ENCODE peak calls at places on chromosomes 2 and 18, in four cellular contexts. One of them, this sample, is unnamed.

GRCh38 chr2:127193948-127194267 is 26.2 kb downstream of the CYP27C1 start:
- DNase-seq in astrocyte: peak; percentile 73
- DNase-seq in neural progenitor cell: no peak
- DNase-seq in PC-9: no peak
- DNase-seq in this sample: no peak

GRCh38 chr2:31675485-31675901 is 94.8 kb upstream of the SRD5A2 start:
- DNase-seq in astrocyte: no peak
- DNase-seq in neural progenitor cell: peak; percentile 74
- DNase-seq in PC-9: no peak
- DNase-seq in this sample: no peak

GRCh38 chr2:18721038-18721922 is 131.9 kb upstream of the NT5C1B start:
- DNase-seq in astrocyte: no peak
- DNase-seq in neural progenitor cell: no peak
- DNase-seq in PC-9: no peak
- DNase-seq in this sample: no peak

GRCh38 chr2:97011977-97012569 is 25.7 kb upstream of the FAM178B start:
- DNase-seq in astrocyte: peak; percentile 47
- DNase-seq in neural progenitor cell: peak; percentile 56
- DNase-seq in PC-9: peak; percentile 53
- DNase-seq in this sample: peak; percentile 25

GRCh38 chr2:55923091-55923977 is at the start of gene EFEMP1:
- DNase-seq in astrocyte: peak; percentile 58
- DNase-seq in neural progenitor cell: peak; percentile 90
- DNase-seq in PC-9: peak; percentile 56
- DNase-seq in this sample: no peak

GRCh38 chr18:34943587-34943986 is 97.6 kb upstream of the MAPRE2 start:
- DNase-seq in astrocyte: no peak
- DNase-seq in neural progenitor cell: no peak
- DNase-seq in PC-9: no peak
- DNase-seq in this sample: no peak

GRCh38 chr2:29187926-29188325 is 72.7 kb downstream of the CLIP4 start:
- DNase-seq in astrocyte: peak; percentile 62
- DNase-seq in neural progenitor cell: no peak
- DNase-seq in PC-9: no peak
- DNase-seq in this sample: no peak

GRCh38 chr2:215880970-215881369 is 132.4 kb downstream of the MREG start:
- DNase-seq in astrocyte: no peak
- DNase-seq in neural progenitor cell: no peak
- DNase-seq in PC-9: no peak
- DNase-seq in this sample: no peak

GRCh38 chr2:73640537-73640936 is 1.7 kb downstream of the NAT8 start:
- DNase-seq in astrocyte: no peak
- DNase-seq in neural progenitor cell: no peak
- DNase-seq in PC-9: peak; percentile 71
- DNase-seq in this sample: no peak

GRCh38 chr2:128286011-128286721 is 32.5 kb downstream of the HS6ST1 start:
- DNase-seq in astrocyte: no peak
- DNase-seq in neural progenitor cell: no peak
- DNase-seq in PC-9: no peak
- DNase-seq in this sample: no peak

GRCh38 chr2:161651547-161651946 is 27.3 kb downstream of the SLC4A10 start:
- DNase-seq in astrocyte: no peak
- DNase-seq in neural progenitor cell: no peak
- DNase-seq in PC-9: no peak
- DNase-seq in this sample: no peak

GRCh38 chr2:26165403-26165802 is 7.5 kb upstream of the GAREM2 start:
- DNase-seq in astrocyte: no peak
- DNase-seq in neural progenitor cell: no peak
- DNase-seq in PC-9: no peak
- DNase-seq in this sample: no peak

GRCh38 chr2:218323526-218324472 is 31.5 kb upstream of the TMBIM1 start:
- DNase-seq in astrocyte: peak; percentile 32
- DNase-seq in neural progenitor cell: peak; percentile 84
- DNase-seq in PC-9: peak; percentile 86
- DNase-seq in this sample: no peak

GRCh38 chr2:53040536-53041229 is 726.9 kb upstream of the CHAC2 start:
- DNase-seq in astrocyte: no peak
- DNase-seq in neural progenitor cell: no peak
- DNase-seq in PC-9: no peak
- DNase-seq in this sample: no peak

GRCh38 chr2:207863345-207863744 is 93.6 kb upstream of the FZD5 start:
- DNase-seq in astrocyte: no peak
- DNase-seq in neural progenitor cell: no peak
- DNase-seq in PC-9: no peak
- DNase-seq in this sample: no peak

GRCh38 chr18:54277899-54278298 is 8.6 kb downstream of the POLI start:
- DNase-seq in astrocyte: no peak
- DNase-seq in neural progenitor cell: no peak
- DNase-seq in PC-9: no peak
- DNase-seq in this sample: no peak

GRCh38 chr18:72342933-72343332 is 201.2 kb downstream of the CBLN2 start:
- DNase-seq in astrocyte: peak; percentile 2
- DNase-seq in neural progenitor cell: no peak
- DNase-seq in PC-9: no peak
- DNase-seq in this sample: no peak

GRCh38 chr2:220489116-220489515 is 861.7 kb downstream of the SLC4A3 start:
- DNase-seq in astrocyte: no peak
- DNase-seq in neural progenitor cell: no peak
- DNase-seq in PC-9: no peak
- DNase-seq in this sample: no peak

GRCh38 chr2:226963528-226963927 is 127.7 kb downstream of the RHBDD1 start:
- DNase-seq in astrocyte: peak; percentile 96
- DNase-seq in neural progenitor cell: peak; percentile 19
- DNase-seq in PC-9: no peak
- DNase-seq in this sample: no peak

GRCh38 chr2:1809726-1810125 is 65.4 kb upstream of the PXDN start:
- DNase-seq in astrocyte: no peak
- DNase-seq in neural progenitor cell: no peak
- DNase-seq in PC-9: no peak
- DNase-seq in this sample: no peak

GRCh38 chr2:169815849-169816248 is 8.9 kb downstream of the METTL5 start:
- DNase-seq in astrocyte: peak; percentile 88
- DNase-seq in neural progenitor cell: no peak
- DNase-seq in PC-9: peak; percentile 62
- DNase-seq in this sample: no peak

GRCh38 chr2:113229795-113230194 is 48.9 kb downstream of the PAX8 start:
- DNase-seq in astrocyte: no peak
- DNase-seq in neural progenitor cell: no peak
- DNase-seq in PC-9: no peak
- DNase-seq in this sample: no peak

GRCh38 chr18:7927119-7927518 is 360.0 kb downstream of the PTPRM start:
- DNase-seq in astrocyte: peak; percentile 54
- DNase-seq in neural progenitor cell: no peak
- DNase-seq in PC-9: no peak
- DNase-seq in this sample: no peak

GRCh38 chr2:84083984-84084383 is 375.1 kb downstream of the SUCLG1 start:
- DNase-seq in astrocyte: no peak
- DNase-seq in neural progenitor cell: no peak
- DNase-seq in PC-9: no peak
- DNase-seq in this sample: no peak

GRCh38 chr2:8009010-8009597 is 672.8 kb upstream of the ID2 start:
- DNase-seq in astrocyte: peak; percentile 9
- DNase-seq in neural progenitor cell: no peak
- DNase-seq in PC-9: no peak
- DNase-seq in this sample: no peak

GRCh38 chr2:204010611-204011560 is 74.3 kb downstream of the ICOS start:
- DNase-seq in astrocyte: no peak
- DNase-seq in neural progenitor cell: no peak
- DNase-seq in PC-9: no peak
- DNase-seq in this sample: no peak

GRCh38 chr2:112829247-112829646 is 7.3 kb downstream of the IL1B start:
- DNase-seq in astrocyte: no peak
- DNase-seq in neural progenitor cell: no peak
- DNase-seq in PC-9: no peak
- DNase-seq in this sample: no peak

GRCh38 chr2:215937190-215937589 is 76.2 kb downstream of the MREG start:
- DNase-seq in astrocyte: no peak
- DNase-seq in neural progenitor cell: no peak
- DNase-seq in PC-9: no peak
- DNase-seq in this sample: no peak

GRCh38 chr2:227378371-227378782 is 729 bp downstream of the TM4SF20 start:
- DNase-seq in astrocyte: no peak
- DNase-seq in neural progenitor cell: no peak
- DNase-seq in PC-9: peak; percentile 47
- DNase-seq in this sample: no peak

GRCh38 chr2:50963734-50964133 is 68.2 kb downstream of the NRXN1 start:
- DNase-seq in astrocyte: no peak
- DNase-seq in neural progenitor cell: no peak
- DNase-seq in PC-9: no peak
- DNase-seq in this sample: no peak
- H3K4me1 ChIP-seq in astrocyte: no peaks in the 10 kb centered on the region
- H3K4me1 ChIP-seq in neural progenitor cell: no peaks in the 10 kb centered on the region
- H3K4me1 ChIP-seq in PC-9: no peaks in the 10 kb centered on the region
- H3K4me1 ChIP-seq in this sample: no peaks in the 10 kb centered on the region

DNA sequence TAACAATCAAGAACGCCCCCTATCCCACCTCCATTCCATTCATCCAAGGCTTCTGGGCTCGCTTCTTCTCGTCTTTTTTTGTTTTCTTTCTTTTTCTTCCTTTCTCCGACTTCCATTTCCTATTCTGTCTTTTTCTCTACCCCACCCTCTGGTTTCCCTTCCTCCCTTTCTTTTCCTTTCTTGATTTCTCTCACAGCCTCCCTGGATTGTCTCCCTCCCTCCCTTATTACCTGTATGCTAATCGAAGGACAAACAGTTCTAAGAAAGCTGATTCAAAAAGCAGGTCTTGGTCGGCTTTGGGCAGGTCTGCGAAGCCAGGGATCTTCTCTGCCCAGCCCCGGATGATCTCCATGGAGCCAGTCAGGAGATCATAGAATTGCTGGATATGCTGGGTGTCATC is 6.0 kb downstream of the NR4A2 start:
- DNase-seq in astrocyte: no peak
- DNase-seq in neural progenitor cell: no peak
- DNase-seq in PC-9: no peak
- DNase-seq in this sample: no peak
- TF ChIP-seq EZH2 in astrocyte: no peak
- TF ChIP-seq EZH2 in neural progenitor cell: no peak
- TF ChIP-seq EZH2 in PC-9: no peak
- TF ChIP-seq EZH2 in this sample: no peak

GRCh38 chr2:54560146-54560881 is 104.2 kb downstream of the SPTBN1 start:
- DNase-seq in astrocyte: peak; percentile 45
- DNase-seq in neural progenitor cell: peak; percentile 21
- DNase-seq in PC-9: peak; percentile 69
- DNase-seq in this sample: peak; percentile 59
- H3K4me1 ChIP-seq in astrocyte: peaks cover 33% of the 10 kb centered on the region
- H3K4me1 ChIP-seq in neural progenitor cell: peaks cover 21% of the 10 kb centered on the region
- H3K4me1 ChIP-seq in PC-9: peaks cover 47% of the 10 kb centered on the region
- H3K4me1 ChIP-seq in this sample: peaks cover 57% of the 10 kb centered on the region

DNA sequence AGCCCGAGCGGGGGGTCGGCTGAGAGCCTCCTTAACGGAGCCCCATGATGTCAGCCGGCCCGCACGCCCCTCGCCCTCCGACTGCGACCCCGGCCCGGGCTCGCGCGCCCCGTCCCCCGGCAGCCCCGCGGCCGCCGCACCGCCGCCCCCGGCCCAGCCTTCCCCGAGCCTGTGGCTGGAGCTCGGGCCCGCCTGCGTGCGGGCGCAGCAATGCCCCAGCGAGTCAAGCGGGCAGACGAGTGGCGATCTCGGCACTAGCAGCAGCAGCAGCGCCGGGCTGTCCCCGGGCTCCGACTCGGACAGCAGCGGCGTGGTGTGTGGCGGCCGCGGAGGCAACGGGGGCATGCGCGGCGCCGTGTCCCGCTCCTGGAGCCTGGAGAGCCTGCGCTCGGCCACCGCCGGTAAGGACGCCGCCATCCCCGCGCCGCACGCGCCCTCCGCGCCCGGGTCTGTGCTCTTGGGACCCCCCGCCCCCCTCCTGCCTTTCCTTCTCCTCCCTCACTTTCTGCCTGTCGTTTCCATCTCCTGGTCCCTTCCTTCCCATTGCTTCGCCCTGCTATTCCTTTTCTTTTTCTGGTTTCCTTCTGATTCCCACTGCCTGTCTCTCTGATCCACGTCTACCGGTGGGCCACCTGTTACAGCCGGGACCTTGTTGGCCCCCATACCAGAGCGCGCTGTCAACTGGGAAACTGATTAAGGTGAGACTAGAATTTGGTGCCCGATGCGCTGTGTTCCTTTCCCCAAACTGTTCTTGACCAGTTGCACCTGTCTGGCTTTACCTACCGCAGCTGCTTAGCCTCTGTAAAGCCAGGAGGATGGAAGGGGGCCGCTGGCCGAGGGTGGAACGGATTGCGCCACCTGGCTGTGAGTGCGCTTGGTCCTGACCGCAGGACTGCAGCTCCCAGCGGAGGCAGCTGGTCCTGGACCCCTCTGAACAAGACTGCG is 127.4 kb downstream of the ARHGEF4 start:
- DNase-seq in astrocyte: peak; percentile 10
- DNase-seq in neural progenitor cell: peak; percentile 85
- DNase-seq in PC-9: no peak
- DNase-seq in this sample: no peak
- TF ChIP-seq EZH2 in astrocyte: peak; percentile 37
- TF ChIP-seq EZH2 in neural progenitor cell: peak; percentile 87
- TF ChIP-seq EZH2 in PC-9: no peak
- TF ChIP-seq EZH2 in this sample: no peak

DNA sequence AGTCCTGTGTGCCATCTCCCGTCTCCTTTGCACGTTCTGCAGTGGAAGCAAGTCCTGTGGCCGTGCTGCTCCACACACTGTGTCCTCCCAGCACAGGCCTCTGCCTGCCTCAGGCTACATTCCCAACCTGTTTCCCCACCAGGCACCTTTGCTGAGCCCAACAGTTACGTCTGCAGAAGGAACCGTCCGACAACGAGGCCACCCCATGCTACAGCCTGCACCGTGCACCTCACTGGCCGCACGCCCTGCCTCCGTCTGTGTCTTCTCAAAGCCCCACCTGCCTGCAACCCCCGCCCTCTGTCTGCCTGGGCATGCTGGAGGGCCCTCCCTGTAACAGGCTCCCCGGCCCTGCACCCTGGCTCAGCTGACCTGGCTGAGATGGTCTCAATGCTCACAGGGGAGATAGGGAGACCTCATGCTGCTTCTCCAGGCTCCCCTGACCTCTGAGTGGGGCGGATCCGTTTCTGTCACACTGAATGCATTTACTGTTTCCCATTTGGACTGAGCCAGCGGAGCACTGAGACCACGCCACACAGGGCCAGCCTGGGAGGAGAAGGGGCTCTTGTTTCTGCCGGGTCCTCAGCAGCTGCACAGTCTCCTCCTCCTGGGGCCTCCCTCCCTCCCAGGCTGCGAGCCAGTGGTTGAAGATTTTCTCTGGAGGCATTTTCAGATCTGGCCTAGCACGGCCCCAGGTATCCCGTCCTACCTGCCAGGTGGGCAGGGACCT is 109.1 kb upstream of the OTOS start:
- DNase-seq in astrocyte: no peak
- DNase-seq in neural progenitor cell: no peak
- DNase-seq in PC-9: peak; percentile 16
- DNase-seq in this sample: no peak
- H3K4me1 ChIP-seq in astrocyte: peaks cover 20% of the 10 kb centered on the region
- H3K4me1 ChIP-seq in neural progenitor cell: peaks cover 15% of the 10 kb centered on the region
- H3K4me1 ChIP-seq in PC-9: peaks cover 23% of the 10 kb centered on the region
- H3K4me1 ChIP-seq in this sample: no peaks in the 10 kb centered on the region

GRCh38 chr2:233044974-233045535 is 12.6 kb downstream of the NEU2 start:
- DNase-seq in astrocyte: no peak
- DNase-seq in neural progenitor cell: no peak
- DNase-seq in PC-9: no peak
- DNase-seq in this sample: no peak
- TF ChIP-seq EZH2 in astrocyte: no peak
- TF ChIP-seq EZH2 in neural progenitor cell: no peak
- TF ChIP-seq EZH2 in PC-9: no peak
- TF ChIP-seq EZH2 in this sample: no peak

This sample was measured in DND-41.